ENCODE peak calls at places on chromosomes 12 and 14, in six cellular contexts. P is K562, W is H1, J is A549, O is HepG2, S is WTC11. V is an unnamed sample.

GRCh38 chr14:50233335-50234250 is 2.2 kb upstream of the SOS2 start:
- DNase-seq in P (no peak), W (no peak), J (no peak), O (peak), S (no peak), V (no peak)

GRCh38 chr12:108772247-108772646 is 40.9 kb upstream of the CORO1C start:
- DNase-seq in P (peak), W (no peak), J (no peak), O (no peak), S (no peak), V (no peak)

GRCh38 chr12:45232771-45233372 is 17.0 kb downstream of the ANO6 start:
- DNase-seq in P (peak), W (no peak), J (peak), O (peak), S (peak), V (peak)

GRCh38 chr12:99253068-99253467 is 394.5 kb upstream of the GARIN6 start:
- DNase-seq in P (no peak), W (no peak), J (peak), O (peak), S (no peak), V (no peak)

GRCh38 chr12:31897791-31898503 is 61.3 kb upstream of the RESF1 start:
- DNase-seq in P (peak), W (peak), J (peak), O (no peak), S (peak), V (peak)

GRCh38 chr12:64468966-64469365 is 17.0 kb downstream of the TBK1 start:
- DNase-seq in P (no peak), W (no peak), J (no peak), O (no peak), S (no peak), V (no peak)

GRCh38 chr12:23888396-23889068 is 60.9 kb downstream of the SOX5 start:
- DNase-seq in P (no peak), W (no peak), J (no peak), O (no peak), S (no peak), V (no peak)

GRCh38 chr12:107511292-107511691 is 174.3 kb upstream of the PWP1 start:
- DNase-seq in P (no peak), W (no peak), J (no peak), O (no peak), S (no peak), V (no peak)

GRCh38 chr14:74085828-74086227 is 1.1 kb downstream of the LIN52 start:
- DNase-seq in P (no peak), W (no peak), J (no peak), O (no peak), S (no peak), V (no peak)

GRCh38 chr12:79514730-79515525 is 175.8 kb downstream of the PAWR start:
- DNase-seq in P (no peak), W (no peak), J (no peak), O (no peak), S (no peak), V (peak)

GRCh38 chr12:3130053-3130805 is 53.0 kb downstream of the TSPAN9 start:
- DNase-seq in P (no peak), W (no peak), J (no peak), O (no peak), S (no peak), V (peak)

GRCh38 chr14:57382283-57382682 is 8.1 kb upstream of the NAA30 start:
- DNase-seq in P (no peak), W (no peak), J (peak), O (peak), S (no peak), V (peak)

GRCh38 chr12:57771873-57772428 is at the start of gene METTL1:
- DNase-seq in P (peak), W (peak), J (peak), O (peak), S (peak), V (peak)

GRCh38 chr12:14892726-14893442 is 7.2 kb upstream of the MGP start:
- DNase-seq in P (no peak), W (no peak), J (peak), O (peak), S (no peak), V (no peak)

GRCh38 chr14:21099596-21099985 is 1.1 kb upstream of the ZNF219 start:
- DNase-seq in P (no peak), W (no peak), J (no peak), O (no peak), S (no peak), V (no peak)

GRCh38 chr12:75481774-75482173 is 1.2 kb downstream of the GLIPR1 start:
- DNase-seq in P (no peak), W (no peak), J (no peak), O (no peak), S (no peak), V (no peak)

GRCh38 chr12:42958271-42958674 is 368.7 kb upstream of the PRICKLE1 start:
- DNase-seq in P (no peak), W (no peak), J (no peak), O (no peak), S (no peak), V (peak)

GRCh38 chr14:76908834-76909233 is 82.6 kb downstream of the LRRC74A start:
- DNase-seq in P (no peak), W (no peak), J (peak), O (no peak), S (no peak), V (no peak)

GRCh38 chr12:57454566-57455373 is at the start of gene INHBE:
- DNase-seq in P (peak), W (peak), J (peak), O (peak), S (peak), V (no peak)

GRCh38 chr12:64180951-64181350 is 41.1 kb downstream of the KICS2 start:
- DNase-seq in P (no peak), W (no peak), J (peak), O (no peak), S (no peak), V (peak)

GRCh38 chr12:68263366-68263765 is 10.0 kb upstream of the IL22 start:
- DNase-seq in P (no peak), W (no peak), J (no peak), O (no peak), S (no peak), V (no peak)

GRCh38 chr14:91649930-91650329 is 82.0 kb downstream of the CATSPERB start:
- DNase-seq in P (no peak), W (no peak), J (peak), O (peak), S (no peak), V (peak)

GRCh38 chr14:76034566-76034965 is 49.0 kb downstream of the IFT43 start:
- DNase-seq in P (no peak), W (no peak), J (no peak), O (no peak), S (no peak), V (no peak)

GRCh38 chr14:102586420-102587119 is 5.9 kb upstream of the RCOR1 start:
- DNase-seq in P (no peak), W (no peak), J (no peak), O (no peak), S (no peak), V (no peak)

GRCh38 chr12:46265734-46266133 is 3.1 kb downstream of the SLC38A1 start:
- DNase-seq in P (no peak), W (no peak), J (no peak), O (no peak), S (no peak), V (no peak)

GRCh38 chr12:101013993-101014392 is 196.0 kb downstream of the SLC5A8 start:
- DNase-seq in P (no peak), W (no peak), J (no peak), O (no peak), S (no peak), V (no peak)

GRCh38 chr14:60266021-60266937 is 17.3 kb downstream of the PPM1A start:
- DNase-seq in P (peak), W (no peak), J (no peak), O (peak), S (peak), V (peak)

GRCh38 chr12:49645151-49646039 is 22.0 kb downstream of the PRPF40B start:
- DNase-seq in P (no peak), W (no peak), J (no peak), O (no peak), S (no peak), V (no peak)

GRCh38 chr14:73323889-73324535 is 86.7 kb downstream of the PAPLN start:
- DNase-seq in P (peak), W (no peak), J (no peak), O (no peak), S (no peak), V (no peak)

DNA sequence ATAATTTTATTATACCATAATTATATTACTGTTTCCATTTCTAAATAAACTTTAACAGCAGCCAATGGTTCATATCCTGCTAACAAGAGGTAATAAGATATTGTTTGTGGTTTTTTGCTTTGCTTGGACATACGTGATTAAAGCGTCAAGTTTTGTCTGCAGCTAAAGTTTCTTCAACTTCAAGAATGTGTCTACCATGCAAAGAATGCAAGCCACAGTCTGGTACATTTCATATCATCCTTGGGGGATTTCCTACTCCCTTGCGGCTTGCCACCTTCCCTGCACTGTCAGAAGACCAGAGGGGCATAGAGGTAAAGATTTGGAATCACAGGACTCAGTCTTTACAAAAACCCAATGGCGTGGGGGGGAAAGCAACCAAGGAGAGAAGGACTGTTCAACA is 125.2 kb downstream of the MED13L start:
- DNase-seq in P (no peak), W (no peak), J (peak), O (no peak), S (no peak), V (no peak)
- TF ChIP-seq JUN in P (no peak), W (no peak), J (no peak), O (no peak), S (no peak), V (no peak)

GRCh38 chr12:30016656-30017055 is 232.9 kb upstream of the TMTC1 start:
- DNase-seq in P (no peak), W (no peak), J (no peak), O (no peak), S (no peak), V (no peak)
- TF ChIP-seq JUN in P (no peak), W (no peak), J (no peak), O (no peak), S (no peak), V (no peak)

GRCh38 chr12:110012137-110012536 is 12.9 kb downstream of the ANKRD13A start:
- DNase-seq in P (no peak), W (no peak), J (no peak), O (peak), S (no peak), V (no peak)
- TF ChIP-seq JUN in P (no peak), W (no peak), J (no peak), O (no peak), S (no peak), V (no peak)

GRCh38 chr14:101102875-101103274 is 199.4 kb upstream of the RTL1 start:
- DNase-seq in P (no peak), W (no peak), J (no peak), O (no peak), S (no peak), V (no peak)
- TF ChIP-seq JUN in P (no peak), W (no peak), J (no peak), O (no peak), S (no peak), V (no peak)

DNA sequence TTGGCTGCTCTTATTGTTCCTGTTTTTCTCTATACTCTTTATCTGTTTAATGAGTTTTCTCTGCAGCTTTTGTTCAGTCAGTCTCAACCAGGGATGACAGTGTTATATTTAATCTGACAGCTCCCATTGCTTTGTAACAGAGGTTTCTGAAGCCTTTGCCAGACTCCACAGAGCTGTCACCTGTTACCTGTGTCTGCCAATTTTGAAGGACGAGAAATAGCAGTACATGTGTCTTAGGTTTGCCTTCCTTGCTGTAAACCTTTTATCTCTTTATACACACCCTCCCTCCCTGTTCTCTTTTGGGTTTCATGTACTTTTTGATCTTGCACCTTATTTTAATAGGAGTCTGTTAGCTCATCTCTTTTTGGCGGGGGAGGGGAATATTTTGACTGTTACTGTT is 41.7 kb downstream of the FRS2 start:
- DNase-seq in P (no peak), W (no peak), J (no peak), O (no peak), S (no peak), V (no peak)
- TF ChIP-seq JUN in P (no peak), W (no peak), J (no peak), O (no peak), S (no peak), V (no peak)

DNA sequence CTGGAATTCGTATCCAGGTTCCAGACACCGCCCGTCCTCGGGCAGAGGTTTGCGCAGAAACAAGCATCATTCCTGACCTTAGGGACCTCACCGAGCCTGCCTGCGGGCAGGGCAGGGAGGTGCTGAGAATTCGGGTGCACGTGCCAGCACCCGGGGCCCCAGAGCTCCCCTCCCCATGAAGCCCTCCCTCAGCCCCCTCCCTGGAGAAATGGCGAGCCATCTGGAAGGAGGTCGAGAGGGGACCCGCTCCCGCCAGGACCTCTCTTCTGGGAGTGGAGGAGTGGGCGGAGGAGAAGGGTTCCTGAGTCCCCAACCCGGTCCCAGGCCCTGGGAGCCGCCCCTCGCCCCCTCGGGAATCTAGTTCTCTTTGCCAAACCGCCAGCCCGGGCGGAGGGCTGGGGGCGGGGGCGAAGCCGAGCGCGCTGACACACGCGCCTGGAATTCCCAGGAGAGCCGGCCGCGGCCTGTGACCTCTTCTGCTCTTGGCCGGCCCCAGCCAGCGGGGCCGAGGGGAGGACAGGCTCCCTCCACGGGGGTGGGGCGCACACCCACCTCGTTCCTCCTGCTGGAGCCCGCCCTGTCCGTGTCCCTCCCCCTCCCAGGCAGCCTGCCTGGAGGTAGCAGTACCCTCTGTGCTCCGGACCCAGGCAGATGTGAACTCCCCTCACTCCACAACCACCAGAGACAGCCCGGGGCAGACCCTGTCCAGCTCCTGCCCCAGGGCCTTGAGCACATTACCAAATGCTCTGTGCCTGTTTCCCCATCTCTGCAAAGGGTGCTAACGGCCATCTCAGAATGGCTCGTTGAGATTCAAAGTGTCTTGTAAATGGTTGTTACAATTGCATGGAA is 23.0 kb upstream of the GPR132 start:
- DNase-seq in P (peak), W (no peak), J (peak), O (peak), S (peak), V (no peak)
- TF ChIP-seq JUN in P (no peak), W (no peak), J (peak), O (no peak), S (no peak), V (no peak)

DNA sequence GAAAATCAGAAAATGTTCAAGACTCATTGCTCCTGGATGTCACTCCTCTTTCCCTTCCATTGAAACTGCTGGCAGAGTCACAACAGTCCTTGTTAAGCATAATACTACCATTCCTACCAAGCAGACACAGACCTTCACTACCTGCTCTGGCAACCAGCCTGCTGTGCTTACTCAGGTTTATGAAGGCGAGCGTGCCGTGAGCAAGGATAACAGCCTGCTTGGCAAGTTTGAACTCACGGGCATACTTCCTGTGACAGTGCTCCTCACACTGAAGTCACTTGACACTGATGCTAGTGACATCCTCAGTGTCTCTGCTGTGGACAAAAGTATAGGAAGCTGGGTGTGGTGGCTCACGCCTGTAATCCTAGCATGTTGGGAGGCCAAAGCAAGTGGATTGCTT is 15.7 kb upstream of the PHETA1 start:
- DNase-seq in P (no peak), W (no peak), J (no peak), O (no peak), S (no peak), V (no peak)
- TF ChIP-seq JUN in P (no peak), W (no peak), J (no peak), O (no peak), S (no peak), V (no peak)

DNA sequence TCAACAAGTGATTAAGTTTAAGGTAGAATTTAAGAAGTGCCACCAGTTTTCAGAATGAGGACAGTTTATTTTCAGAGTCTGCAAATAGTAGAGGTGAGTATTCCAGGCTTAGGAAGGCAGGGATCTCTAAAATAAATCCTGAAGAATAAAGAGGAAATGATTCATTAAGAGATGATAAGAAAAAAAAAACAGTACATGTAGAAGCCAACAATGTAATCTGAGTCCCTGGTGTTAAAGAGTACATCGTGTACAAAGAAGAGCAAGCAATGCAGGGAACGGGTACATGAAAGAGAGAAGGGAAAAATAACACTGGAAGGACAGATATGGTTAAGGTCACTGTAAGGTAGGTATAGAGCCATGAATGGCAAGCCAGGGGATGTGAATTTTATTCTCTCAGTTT is 95.2 kb upstream of the FOXG1 start:
- DNase-seq in P (no peak), W (no peak), J (no peak), O (no peak), S (no peak), V (peak)
- TF ChIP-seq JUN in P (no peak), W (no peak), J (no peak), O (no peak), S (no peak), V (no peak)

GRCh38 chr14:68723808-68724268 is 69.0 kb downstream of the ZFP36L1 start:
- DNase-seq in P (no peak), W (no peak), J (peak), O (peak), S (no peak), V (peak)

GRCh38 chr14:68727315-68728078 is 65.4 kb downstream of the ZFP36L1 start:
- DNase-seq in P (peak), W (no peak), J (no peak), O (no peak), S (no peak), V (peak)

GRCh38 chr14:68728342-68729106 is 64.3 kb downstream of the ZFP36L1 start:
- DNase-seq in P (no peak), W (no peak), J (no peak), O (peak), S (no peak), V (no peak)

GRCh38 chr14:68724914-68725313 is 68.0 kb downstream of the ZFP36L1 start:
- DNase-seq in P (no peak), W (no peak), J (no peak), O (no peak), S (no peak), V (no peak)

DNA sequence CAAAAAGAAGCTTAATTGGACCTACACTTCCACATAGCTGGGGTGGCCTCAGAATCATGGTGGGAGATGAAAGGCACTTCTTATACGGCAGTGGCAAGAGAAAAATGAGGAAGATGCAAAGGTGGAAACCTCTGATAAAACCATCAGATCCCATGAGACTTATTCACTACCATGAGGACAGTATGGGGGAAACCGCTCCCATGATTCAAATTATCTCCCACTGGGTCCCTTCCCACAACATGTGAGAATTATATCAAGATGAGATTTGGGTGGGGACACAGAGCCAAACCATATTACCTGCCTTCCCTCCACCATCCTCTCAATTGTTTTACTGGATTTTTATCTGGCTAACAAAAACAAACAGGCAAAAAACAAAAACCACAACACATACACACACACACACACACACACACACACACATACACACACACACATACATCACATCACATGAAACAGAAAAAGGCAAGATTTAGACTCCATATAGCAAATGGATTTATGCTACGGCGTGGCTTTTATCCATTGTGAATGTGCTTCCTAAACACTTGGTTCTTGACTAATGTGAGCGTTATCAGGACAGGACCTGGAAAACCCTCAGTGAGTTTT is 66.7 kb downstream of the ZFP36L1 start:
- DNase-seq in P (no peak), W (no peak), J (no peak), O (no peak), S (no peak), V (no peak)
- TF ChIP-seq JUN in P (no peak), W (no peak), J (no peak), O (no peak), S (no peak), V (no peak)

V was measured in endothelial cell of umbilical vein.